ENCODE peak calls at places on chromosome 6, in nine cellular contexts. Y, Z, L, F, N, S, Q, R and E are unnamed samples.

GRCh38 chr6:159701413-159701999 is 8.5 kb upstream of the SOD2 start:
- DNase-seq in Y (no peak), Z (no peak), L (no peak), F (no peak), N (peak), S (no peak), Q (no peak), R (no peak), E (peak)

GRCh38 chr6:118869350-118869749 is 24.6 kb upstream of the ASF1A start:
- DNase-seq in Y (no peak), Z (no peak), L (no peak), F (no peak), N (peak), S (no peak), Q (no peak), R (no peak), E (peak)

GRCh38 chr6:51213806-51214205 is 395.1 kb downstream of the TFAP2B start:
- DNase-seq in Y (no peak), Z (no peak), L (no peak), F (no peak), N (no peak), S (no peak), Q (no peak), R (no peak), E (no peak)

GRCh38 chr6:53869964-53870363 is 75.2 kb downstream of the LRRC1 start:
- DNase-seq in Y (no peak), Z (no peak), L (no peak), F (no peak), N (peak), S (no peak), Q (no peak), R (no peak), E (no peak)

GRCh38 chr6:45514454-45514853 is 136.7 kb upstream of the SUPT3H start:
- DNase-seq in Y (no peak), Z (no peak), L (no peak), F (no peak), N (peak), S (no peak), Q (no peak), R (no peak), E (peak)

GRCh38 chr6:44041461-44042260 is 85.6 kb downstream of the MRPL14 start:
- DNase-seq in Y (no peak), Z (peak), L (no peak), F (no peak), N (peak), S (no peak), Q (no peak), R (no peak), E (peak)

GRCh38 chr6:143614270-143614669 is 63.5 kb upstream of the PHACTR2 start:
- DNase-seq in Y (no peak), Z (no peak), L (no peak), F (peak), N (no peak), S (no peak), Q (no peak), R (no peak), E (no peak)

GRCh38 chr6:30844118-30844535 is 40.2 kb upstream of the DDR1 start:
- DNase-seq in Y (no peak), Z (no peak), L (no peak), F (no peak), N (peak), S (no peak), Q (no peak), R (no peak), E (no peak)

GRCh38 chr6:11218827-11219826 is 13.3 kb downstream of the NEDD9 start:
- DNase-seq in Y (no peak), Z (peak), L (no peak), F (no peak), N (no peak), S (no peak), Q (no peak), R (peak), E (no peak)

GRCh38 chr6:87759491-87760010 is 57.5 kb upstream of the AKIRIN2 start:
- DNase-seq in Y (no peak), Z (no peak), L (no peak), F (peak), N (no peak), S (no peak), Q (no peak), R (no peak), E (no peak)

GRCh38 chr6:79158856-79159516 is 75.5 kb downstream of the HMGN3 start:
- DNase-seq in Y (no peak), Z (no peak), L (no peak), F (no peak), N (peak), S (no peak), Q (no peak), R (no peak), E (peak)

GRCh38 chr6:31558631-31559500 is 11.5 kb downstream of the NFKBIL1 start:
- DNase-seq in Y (no peak), Z (no peak), L (no peak), F (peak), N (peak), S (no peak), Q (no peak), R (no peak), E (no peak)

GRCh38 chr6:12567682-12568081 is 148.9 kb upstream of the PHACTR1 start:
- DNase-seq in Y (no peak), Z (no peak), L (no peak), F (no peak), N (no peak), S (no peak), Q (no peak), R (no peak), E (no peak)

GRCh38 chr6:43276180-43277082 is 21.6 kb upstream of the SLC22A7 start:
- DNase-seq in Y (no peak), Z (no peak), L (no peak), F (no peak), N (peak), S (no peak), Q (no peak), R (peak), E (no peak)

GRCh38 chr6:143372199-143372882 is 78.2 kb downstream of the ADAT2 start:
- DNase-seq in Y (no peak), Z (no peak), L (no peak), F (no peak), N (no peak), S (no peak), Q (no peak), R (no peak), E (no peak)

GRCh38 chr6:26576929-26577719 is 19.6 kb upstream of the ABT1 start:
- DNase-seq in Y (no peak), Z (peak), L (no peak), F (no peak), N (peak), S (peak), Q (no peak), R (no peak), E (peak)

GRCh38 chr6:11366934-11367637 is 134.6 kb upstream of the NEDD9 start:
- DNase-seq in Y (no peak), Z (no peak), L (no peak), F (no peak), N (peak), S (no peak), Q (no peak), R (no peak), E (no peak)

GRCh38 chr6:14072084-14072483 is 45.5 kb upstream of the CD83 start:
- DNase-seq in Y (no peak), Z (no peak), L (no peak), F (no peak), N (peak), S (no peak), Q (no peak), R (no peak), E (no peak)

GRCh38 chr6:18823782-18824386 is 436.7 kb downstream of the RNF144B start:
- DNase-seq in Y (no peak), Z (peak), L (peak), F (peak), N (peak), S (no peak), Q (no peak), R (peak), E (no peak)

GRCh38 chr6:27130668-27131428 is 116.7 kb upstream of the PRSS16 start:
- DNase-seq in Y (no peak), Z (no peak), L (no peak), F (no peak), N (no peak), S (no peak), Q (no peak), R (no peak), E (peak)

GRCh38 chr6:153125032-153125431 is 6.0 kb downstream of the RGS17 start:
- DNase-seq in Y (no peak), Z (no peak), L (no peak), F (no peak), N (no peak), S (no peak), Q (no peak), R (no peak), E (no peak)

GRCh38 chr6:87391334-87391733 is 16.4 kb upstream of the CFAP206 start:
- DNase-seq in Y (no peak), Z (peak), L (peak), F (peak), N (peak), S (peak), Q (no peak), R (peak), E (no peak)

GRCh38 chr6:126537437-126537836 is 197.5 kb downstream of the CENPW start:
- DNase-seq in Y (no peak), Z (no peak), L (no peak), F (no peak), N (no peak), S (no peak), Q (no peak), R (no peak), E (no peak)

GRCh38 chr6:33116881-33117711 is 41.3 kb downstream of the HLA-DPB1 start:
- DNase-seq in Y (no peak), Z (no peak), L (no peak), F (no peak), N (peak), S (peak), Q (no peak), R (no peak), E (no peak)

GRCh38 chr6:95352064-95352463 is 225.3 kb upstream of the MANEA start:
- DNase-seq in Y (no peak), Z (no peak), L (no peak), F (no peak), N (no peak), S (no peak), Q (no peak), R (no peak), E (no peak)

GRCh38 chr6:164097557-164098398 is 683.3 kb downstream of the QKI start:
- DNase-seq in Y (no peak), Z (no peak), L (no peak), F (no peak), N (no peak), S (no peak), Q (no peak), R (no peak), E (peak)

GRCh38 chr6:146857960-146858308 is 259.2 kb downstream of the ADGB start:
- DNase-seq in Y (no peak), Z (no peak), L (peak), F (no peak), N (peak), S (peak), Q (no peak), R (no peak), E (no peak)

GRCh38 chr6:52904562-52905279 is 4.8 kb downstream of the GSTA3 start:
- DNase-seq in Y (no peak), Z (peak), L (no peak), F (no peak), N (peak), S (no peak), Q (no peak), R (no peak), E (no peak)

GRCh38 chr6:73491371-73491770 is 29.5 kb downstream of the EEF1A1 start:
- DNase-seq in Y (no peak), Z (no peak), L (no peak), F (no peak), N (peak), S (no peak), Q (no peak), R (no peak), E (no peak)

GRCh38 chr6:140970485-140970884 is 1162.2 kb upstream of the GJE1 start:
- DNase-seq in Y (no peak), Z (no peak), L (no peak), F (no peak), N (no peak), S (no peak), Q (no peak), R (no peak), E (no peak)

GRCh38 chr6:93745306-93745705 is 325.9 kb upstream of the EPHA7 start:
- DNase-seq in Y (no peak), Z (no peak), L (no peak), F (no peak), N (no peak), S (no peak), Q (no peak), R (no peak), E (no peak)

GRCh38 chr6:120608826-120609225 is 725.5 kb downstream of the TBC1D32 start:
- DNase-seq in Y (no peak), Z (no peak), L (no peak), F (no peak), N (peak), S (no peak), Q (no peak), R (no peak), E (peak)

GRCh38 chr6:166305562-166306117 is 2.6 kb downstream of the PRR18 start:
- DNase-seq in Y (no peak), Z (no peak), L (peak), F (no peak), N (no peak), S (no peak), Q (no peak), R (no peak), E (no peak)

GRCh38 chr6:45574885-45575284 is 197.2 kb upstream of the SUPT3H start:
- DNase-seq in Y (no peak), Z (no peak), L (peak), F (peak), N (peak), S (no peak), Q (no peak), R (no peak), E (peak)

GRCh38 chr6:93048381-93048780 is 371.0 kb downstream of the EPHA7 start:
- DNase-seq in Y (no peak), Z (no peak), L (no peak), F (no peak), N (no peak), S (no peak), Q (no peak), R (no peak), E (no peak)

GRCh38 chr6:108168501-108168979 is 2.7 kb downstream of the NR2E1 start:
- DNase-seq in Y (no peak), Z (peak), L (no peak), F (no peak), N (no peak), S (no peak), Q (no peak), R (peak), E (no peak)

GRCh38 chr6:38599966-38600550 is 39.7 kb downstream of the BTBD9 start:
- DNase-seq in Y (no peak), Z (no peak), L (no peak), F (no peak), N (peak), S (no peak), Q (no peak), R (no peak), E (no peak)